ENCODE peak calls at places on chromosomes 16 and 17, in seven cellular contexts. Q is mucosa of gallbladder; T is GM13977; W is AG08396; X is T-helper 2 cell; H is T-helper 1 cell; D is stimulated activated CD4-positive, alpha-beta T cell treated with anti-CD3 and anti-CD28 coated beads, Interleukin-1b, Interleukin-23, amount 100 ng/mL, for 1 hour. Z is an unnamed sample.

GRCh38 chr17:74052993-74053744 is 150.3 kb upstream of the RPL38 start:
- DNase-seq in Q (no peak), X (no peak), D (no peak), T (no peak), H (no peak), W (no peak), Z (no peak)

GRCh38 chr16:27253526-27253930 is 15.0 kb downstream of the NSMCE1 start:
- DNase-seq in W (peak), T (no peak), H (no peak), D (no peak), X (no peak), Q (no peak), Z (no peak)

GRCh38 chr17:72775914-72776313 is 316.6 kb downstream of the SLC39A11 start:
- DNase-seq in T (no peak), Q (no peak), H (no peak), D (no peak), W (no peak), X (no peak), Z (no peak)

GRCh38 chr16:61792194-61792904 is 243.9 kb downstream of the CDH8 start:
- DNase-seq in D (no peak), X (no peak), Q (no peak), H (no peak), T (no peak), W (no peak), Z (no peak)

GRCh38 chr16:55475919-55476318 is 3.1 kb upstream of the MMP2 start:
- DNase-seq in H (no peak), W (no peak), Q (no peak), D (no peak), X (no peak), T (no peak), Z (no peak)

GRCh38 chr16:50580180-50580771 is 32.1 kb downstream of the NKD1 start:
- DNase-seq in T (no peak), W (no peak), D (no peak), H (no peak), X (no peak), Q (no peak), Z (no peak)

GRCh38 chr17:65656390-65657250 is 95.2 kb upstream of the AXIN2 start:
- DNase-seq in T (peak), H (no peak), W (no peak), Q (no peak), X (no peak), D (peak), Z (no peak)

GRCh38 chr16:71408536-71408935 is 33.3 kb downstream of the TLE7 start:
- DNase-seq in T (no peak), D (no peak), H (no peak), W (no peak), Q (no peak), X (no peak), Z (no peak)

GRCh38 chr17:60695960-60696359 is 18.3 kb downstream of the BCAS3 start:
- DNase-seq in H (no peak), T (no peak), W (no peak), D (no peak), Q (no peak), X (no peak), Z (no peak)

Z was measured in effector memory CD4-positive, alpha-beta T cell.